ENCODE peak calls at places on chromosome 13, in five cellular contexts. T is fibroblast of lung, O is H9, L is fibroblast of the aortic adventitia, F is endothelial cell. W is an unnamed sample.

GRCh38 chr13:94366677-94367076 is 112.8 kb downstream of the DCT start:
- DNase-seq in F (no peak), L (no peak), O (no peak), T (no peak), W (no peak)

GRCh38 chr13:80574113-80574512 is 233.2 kb upstream of the SPRY2 start:
- DNase-seq in L (peak; percentile 12), T (no peak), F (no peak), O (no peak), W (no peak)

GRCh38 chr13:71806885-71807284 is 60.1 kb downstream of the DACH1 start:
- DNase-seq in L (no peak), T (no peak), O (no peak), F (no peak), W (no peak)

GRCh38 chr13:41611385-41611784 is 154.0 kb downstream of the RGCC start:
- DNase-seq in L (no peak), O (no peak), F (no peak), T (no peak), W (no peak)

GRCh38 chr13:90365130-90365529 is 982.4 kb upstream of the MIR17HG start:
- DNase-seq in T (peak; percentile 15), F (no peak), L (peak; percentile 7), O (no peak), W (peak; percentile 49)

GRCh38 chr13:47518530-47518929 is 482.5 kb downstream of the SUCLA2 start:
- DNase-seq in T (no peak), O (no peak), L (no peak), F (no peak), W (no peak)

GRCh38 chr13:88339271-88339741 is 668.1 kb downstream of the SLITRK5 start:
- DNase-seq in L (no peak), T (no peak), F (no peak), O (no peak), W (no peak)

GRCh38 chr13:100203696-100204367 is 114.9 kb downstream of the PCCA start:
- DNase-seq in T (peak; percentile 89), F (no peak), L (peak; percentile 20), O (no peak), W (peak; percentile 38)

GRCh38 chr13:73190477-73190876 is 131.7 kb downstream of the KLF5 start:
- DNase-seq in F (no peak), L (no peak), T (peak; percentile 11), O (no peak), W (peak; percentile 13)

GRCh38 chr13:90680826-90681225 is 666.7 kb upstream of the MIR17HG start:
- DNase-seq in T (peak; percentile 59), L (no peak), F (no peak), O (no peak), W (no peak)

GRCh38 chr13:41605319-41606285 is 148.3 kb downstream of the RGCC start:
- DNase-seq in T (peak; percentile 12), F (no peak), L (no peak), O (no peak), W (no peak)

GRCh38 chr13:75993823-75994222 is 357.7 kb downstream of the LMO7 start:
- DNase-seq in O (no peak), T (no peak), L (no peak), F (no peak), W (peak; percentile 26)

GRCh38 chr13:94195715-94196114 is 283.8 kb downstream of the DCT start:
- DNase-seq in F (no peak), T (peak; percentile 98), O (no peak), L (peak; percentile 81), W (peak; percentile 83)

GRCh38 chr13:94382520-94382919 is 97.0 kb downstream of the DCT start:
- DNase-seq in O (no peak), T (no peak), F (no peak), L (no peak), W (no peak)

GRCh38 chr13:28320884-28321574 is 173.9 kb downstream of the FLT1 start:
- DNase-seq in O (no peak), T (no peak), F (no peak), L (no peak), W (no peak)

GRCh38 chr13:36965767-36966166 is 33.4 kb downstream of the ALG5 start:
- DNase-seq in F (no peak), O (no peak), T (peak; percentile 85), L (peak; percentile 68), W (peak; percentile 86)

GRCh38 chr13:70424928-70425327 is 316.7 kb upstream of the KLHL1 start:
- DNase-seq in L (no peak), T (no peak), F (no peak), O (no peak), W (no peak)

GRCh38 chr13:98766120-98766519 is 13.6 kb upstream of the SLC15A1 start:
- DNase-seq in F (no peak), O (no peak), L (no peak), T (no peak), W (no peak)

GRCh38 chr13:33388254-33388998 is 102.9 kb upstream of the STARD13 start:
- DNase-seq in O (no peak), F (no peak), L (peak; percentile 7), T (no peak), W (no peak)

GRCh38 chr13:98571955-98572662 is 4.8 kb downstream of the STK24 start:
- DNase-seq in T (peak; percentile 44), L (peak; percentile 63), O (no peak), F (no peak), W (no peak)

GRCh38 chr13:37303610-37304009 is 198.1 kb upstream of the CSNK1A1L start:
- DNase-seq in L (no peak), F (no peak), T (no peak), O (no peak), W (no peak)

GRCh38 chr13:76882431-76882830 is 3.8 kb downstream of the KCTD12 start:
- DNase-seq in F (no peak), O (no peak), L (peak; percentile 73), T (peak; percentile 33), W (peak; percentile 77)

GRCh38 chr13:50126378-50127016 is 111.3 kb downstream of the KCNRG start:
- DNase-seq in F (no peak), O (peak; percentile 39), T (peak; percentile 35), L (peak; percentile 53), W (peak; percentile 54)

GRCh38 chr13:110562696-110563462 is 1.4 kb upstream of the RAB20 start:
- DNase-seq in L (no peak), O (no peak), F (no peak), T (no peak), W (no peak)

GRCh38 chr13:110564472-110564985 is 3.0 kb upstream of the RAB20 start:
- DNase-seq in L (no peak), O (no peak), F (no peak), T (no peak), W (no peak)

GRCh38 chr13:110566201-110566600 is 4.7 kb upstream of the RAB20 start:
- DNase-seq in O (no peak), L (no peak), T (no peak), F (no peak), W (no peak)

GRCh38 chr13:110563463-110563774 is 1.9 kb upstream of the RAB20 start:
- DNase-seq in O (no peak), L (no peak), F (no peak), T (no peak), W (no peak)

DNA sequence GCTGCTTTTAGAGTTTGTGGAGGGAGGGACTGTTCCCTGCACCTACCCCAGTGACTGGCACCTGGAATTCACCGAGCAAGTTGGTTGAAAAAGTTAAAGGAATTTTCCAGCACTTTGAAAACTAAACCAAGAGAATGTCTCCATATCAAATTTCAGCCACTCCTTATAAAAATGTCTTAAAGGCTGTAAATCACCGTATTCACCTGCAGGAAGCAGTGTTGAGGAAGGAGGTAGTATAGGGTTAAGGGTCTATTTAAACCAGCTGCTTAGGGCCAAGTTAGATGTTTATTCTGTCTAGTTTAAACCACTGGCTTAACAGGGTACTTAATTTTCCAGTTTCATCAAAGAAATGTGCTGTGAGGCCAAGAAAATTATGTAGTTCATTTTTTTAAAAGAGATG is 3.8 kb upstream of the RAB20 start:
- DNase-seq in L (no peak), O (no peak), F (no peak), T (no peak), W (no peak)
- TF ChIP-seq CTCF in L (no peak), O (peak; percentile 58), F (no peak), T (peak; percentile 9), W (peak; percentile 3)

DNA sequence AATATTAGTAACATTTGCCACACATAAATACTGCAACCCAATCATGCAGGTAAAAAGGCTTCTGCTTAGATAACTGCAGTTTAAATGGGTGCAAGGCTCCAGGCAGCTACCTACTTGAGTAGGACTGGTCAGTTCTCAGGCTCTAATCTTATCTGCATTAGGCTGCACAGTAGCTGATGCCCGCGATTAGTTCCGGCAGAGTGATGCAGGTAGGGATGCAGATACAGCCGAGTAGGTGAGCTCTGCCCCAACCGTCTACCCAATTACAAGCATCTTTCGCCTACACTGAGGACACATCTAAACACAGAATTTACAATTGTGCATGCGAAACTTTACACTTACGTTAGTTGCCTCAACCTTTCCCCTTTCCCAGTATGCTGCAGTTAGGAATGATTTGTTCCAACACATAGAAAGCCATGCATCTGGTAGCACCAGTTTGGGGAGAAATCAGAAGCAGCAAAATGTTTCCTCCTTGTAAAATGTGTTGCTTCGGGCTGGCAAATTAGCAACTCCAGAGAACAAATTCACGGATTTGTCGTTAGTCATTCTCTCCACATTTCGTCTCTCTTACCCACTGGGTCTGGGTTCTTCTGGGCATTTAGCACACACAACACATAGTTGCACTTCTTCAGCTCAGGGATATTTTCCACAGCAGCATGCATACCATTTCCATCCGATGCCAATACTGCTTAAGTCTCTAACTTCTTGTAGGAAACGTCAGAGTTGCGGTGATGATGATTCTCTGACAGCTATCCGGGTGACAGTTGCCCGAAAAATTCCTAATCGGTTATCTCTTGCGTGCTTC is 496 bp downstream of the PCDH9 start:
- DNase-seq in F (peak; percentile 6), O (no peak), T (peak; percentile 28), L (no peak), W (no peak)
- TF ChIP-seq CTCF in F (no peak), O (no peak), T (no peak), L (no peak), W (no peak)

GRCh38 chr13:110812111-110812868 is 98.8 kb downstream of the ING1 start:
- DNase-seq in O (peak; percentile 59), T (peak; percentile 25), F (no peak), L (peak; percentile 26), W (peak; percentile 40)
- TF ChIP-seq CTCF in O (peak; percentile 13), T (peak; percentile 21), F (no peak), L (peak; percentile 40), W (peak; percentile 4)

GRCh38 chr13:32272021-32272695 is 43.0 kb downstream of the ZAR1L start:
- DNase-seq in T (no peak), L (no peak), O (no peak), F (no peak), W (peak; percentile 53)

GRCh38 chr13:32266130-32266529 is 49.0 kb downstream of the ZAR1L start:
- DNase-seq in T (no peak), L (no peak), O (no peak), F (no peak), W (no peak)

GRCh38 chr13:32265726-32266125 is 49.4 kb downstream of the ZAR1L start:
- DNase-seq in F (no peak), L (no peak), T (no peak), O (no peak), W (peak; percentile 46)

GRCh38 chr13:32264407-32264806 is 50.8 kb downstream of the ZAR1L start:
- DNase-seq in F (peak; percentile 15), O (no peak), T (peak; percentile 38), L (peak; percentile 58), W (peak; percentile 87)

DNA sequence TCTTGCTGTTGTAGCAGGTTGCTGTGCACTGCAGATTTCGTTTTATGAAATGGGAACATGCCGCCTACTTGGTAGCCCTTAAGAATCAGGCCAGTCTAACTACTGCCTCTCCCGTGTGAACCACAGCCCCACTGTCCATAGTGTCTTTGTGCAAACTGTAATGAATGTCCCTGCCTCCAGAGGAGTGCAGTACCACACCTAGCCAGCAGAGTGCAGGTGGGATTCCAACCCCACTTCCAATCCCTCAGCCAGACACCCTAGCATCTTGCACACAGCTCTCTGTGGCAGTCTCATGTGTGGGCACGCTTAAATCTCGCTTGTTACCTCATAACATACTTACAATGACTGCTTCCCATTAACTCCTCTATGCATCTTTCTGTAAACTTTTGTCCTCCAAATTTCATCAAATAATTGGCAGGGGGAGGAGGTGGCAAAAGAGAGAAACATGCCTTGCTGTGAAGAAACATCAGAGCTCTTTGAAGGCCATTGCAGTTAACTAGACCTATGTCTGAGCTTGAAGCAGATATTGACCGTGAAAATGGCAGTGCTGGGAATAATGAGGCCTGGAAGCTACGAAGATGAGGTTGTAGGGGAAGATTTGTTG is 47.2 kb downstream of the ZAR1L start:
- DNase-seq in F (no peak), O (peak; percentile 85), L (no peak), T (no peak), W (no peak)
- TF ChIP-seq CTCF in F (peak; percentile 67), O (peak; percentile 94), L (peak; percentile 59), T (peak; percentile 33), W (peak; percentile 39)